ENCODE peak calls at places on chromosomes 11 and 22, in eight cellular contexts. W is A549, R is heart left ventricle, T is tibial nerve, I is fibroblast of mammary gland, F is psoas muscle, Q is cardiac muscle cell, X is body of pancreas. P is an unnamed sample.

GRCh38 chr11:124152770-124153407 is 30.3 kb upstream of the OR10D3 start:
- DNase-seq in Q (no peak), T (no peak), F (no peak), R (no peak), I (no peak), W (no peak), X (no peak), P (no peak)

GRCh38 chr22:30575011-30575671 is 676 bp upstream of the GAL3ST1 start:
- DNase-seq in T (peak), X (peak), W (no peak), R (peak), I (peak), F (no peak), Q (no peak), P (peak)

GRCh38 chr11:117815262-117815803 is 9.2 kb downstream of the FXYD2 start:
- DNase-seq in X (peak), W (no peak), I (no peak), T (peak), R (peak), F (no peak), Q (no peak), P (no peak)

GRCh38 chr22:28711820-28712777 is 29.5 kb downstream of the CHEK2 start:
- DNase-seq in F (no peak), W (peak), Q (no peak), X (no peak), R (no peak), T (peak), I (peak), P (peak)

GRCh38 chr11:11016943-11017342 is 159.1 kb upstream of the ZBED5 start:
- DNase-seq in T (no peak), F (no peak), X (no peak), R (no peak), Q (no peak), W (no peak), I (no peak), P (no peak)

GRCh38 chr11:74566386-74566960 is 25.9 kb upstream of the POLD3 start:
- DNase-seq in Q (no peak), X (peak), R (no peak), I (no peak), W (no peak), F (no peak), T (no peak), P (no peak)

GRCh38 chr22:46653596-46653995 is 33.4 kb downstream of the GRAMD4 start:
- DNase-seq in F (no peak), W (no peak), X (no peak), R (no peak), Q (no peak), I (no peak), T (no peak), P (no peak)

GRCh38 chr11:29534831-29535230 is 482.0 kb downstream of the KCNA4 start:
- DNase-seq in R (no peak), Q (no peak), I (peak), X (no peak), T (no peak), W (no peak), F (no peak), P (peak)

GRCh38 chr11:2517016-2517385 is 72.2 kb downstream of the KCNQ1 start:
- DNase-seq in X (no peak), F (no peak), I (no peak), R (peak), W (no peak), T (no peak), Q (no peak), P (no peak)

DNA sequence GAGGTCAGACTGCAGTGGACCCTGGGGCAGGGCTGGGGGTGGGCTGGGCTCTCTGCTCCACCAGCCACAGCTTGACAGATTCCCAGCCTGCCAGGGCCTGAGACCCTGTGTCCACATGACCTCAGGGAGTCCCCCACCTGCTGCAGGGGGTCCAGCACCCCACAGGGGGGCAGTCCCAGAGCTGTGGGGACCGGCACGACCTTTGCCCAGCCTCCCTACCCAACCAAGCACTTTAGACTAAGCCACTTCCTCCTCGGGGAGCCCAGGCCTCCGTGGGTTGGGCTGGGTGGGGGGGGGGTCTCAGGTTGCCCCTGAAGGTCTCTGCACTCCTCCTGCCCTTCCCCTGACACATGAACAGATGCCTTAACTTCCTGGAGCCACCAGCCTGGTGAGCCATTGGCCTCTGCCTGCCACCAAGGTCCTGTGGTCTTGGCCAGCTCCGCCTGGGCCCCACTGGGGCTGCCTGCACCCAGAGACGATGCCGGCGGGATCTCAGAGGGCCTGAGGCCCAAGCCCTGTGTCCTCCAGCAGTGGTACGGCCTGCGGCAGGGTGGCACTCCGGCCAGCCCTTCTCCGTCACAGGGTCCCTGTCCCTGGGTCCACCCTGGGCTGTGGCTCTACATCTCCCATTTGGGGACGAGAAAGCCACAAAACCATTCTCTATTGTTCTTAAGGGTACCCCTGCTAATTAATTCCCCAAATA is 3.4 kb downstream of the CCDC188 start:
- DNase-seq in T (no peak), R (no peak), X (no peak), I (no peak), Q (no peak), W (no peak), F (no peak), P (no peak)
- TF ChIP-seq CTCF in T (no peak), R (no peak), X (no peak), I (no peak), Q (no peak), W (no peak), F (no peak), P (no peak)

GRCh38 chr11:93020248-93021088 is 51.0 kb downstream of the MTNR1B start:
- DNase-seq in Q (no peak), W (peak), R (no peak), I (peak), F (no peak), T (no peak), X (no peak), P (peak)
- H3K4me3 ChIP-seq in Q (no peak), W (no peak), R (no peak), I (no peak), F (no peak), T (no peak), X (no peak), P (no peak)

GRCh38 chr11:26134481-26135355 is 197.2 kb upstream of the ANO3 start:
- DNase-seq in R (no peak), I (peak), Q (peak), T (no peak), X (no peak), W (no peak), F (no peak), P (peak)
- TF ChIP-seq CTCF in R (peak), I (peak), Q (peak), T (no peak), X (peak), W (no peak), F (peak), P (peak)

GRCh38 chr22:48534395-48534958 is 1293.2 kb downstream of the BRD1 start:
- DNase-seq in I (no peak), X (peak), R (no peak), F (no peak), Q (no peak), T (no peak), W (no peak), P (no peak)

GRCh38 chr22:48536691-48537591 is 1290.7 kb downstream of the BRD1 start:
- DNase-seq in R (no peak), F (peak), Q (no peak), T (peak), W (no peak), I (no peak), X (peak), P (no peak)

GRCh38 chr22:48538291-48538820 is 1289.3 kb downstream of the BRD1 start:
- DNase-seq in W (no peak), T (no peak), R (no peak), Q (no peak), X (no peak), F (no peak), I (no peak), P (no peak)

GRCh38 chr22:48532986-48533385 is 1294.7 kb downstream of the BRD1 start:
- DNase-seq in T (no peak), I (no peak), Q (no peak), X (no peak), F (no peak), R (no peak), W (no peak), P (no peak)

DNA sequence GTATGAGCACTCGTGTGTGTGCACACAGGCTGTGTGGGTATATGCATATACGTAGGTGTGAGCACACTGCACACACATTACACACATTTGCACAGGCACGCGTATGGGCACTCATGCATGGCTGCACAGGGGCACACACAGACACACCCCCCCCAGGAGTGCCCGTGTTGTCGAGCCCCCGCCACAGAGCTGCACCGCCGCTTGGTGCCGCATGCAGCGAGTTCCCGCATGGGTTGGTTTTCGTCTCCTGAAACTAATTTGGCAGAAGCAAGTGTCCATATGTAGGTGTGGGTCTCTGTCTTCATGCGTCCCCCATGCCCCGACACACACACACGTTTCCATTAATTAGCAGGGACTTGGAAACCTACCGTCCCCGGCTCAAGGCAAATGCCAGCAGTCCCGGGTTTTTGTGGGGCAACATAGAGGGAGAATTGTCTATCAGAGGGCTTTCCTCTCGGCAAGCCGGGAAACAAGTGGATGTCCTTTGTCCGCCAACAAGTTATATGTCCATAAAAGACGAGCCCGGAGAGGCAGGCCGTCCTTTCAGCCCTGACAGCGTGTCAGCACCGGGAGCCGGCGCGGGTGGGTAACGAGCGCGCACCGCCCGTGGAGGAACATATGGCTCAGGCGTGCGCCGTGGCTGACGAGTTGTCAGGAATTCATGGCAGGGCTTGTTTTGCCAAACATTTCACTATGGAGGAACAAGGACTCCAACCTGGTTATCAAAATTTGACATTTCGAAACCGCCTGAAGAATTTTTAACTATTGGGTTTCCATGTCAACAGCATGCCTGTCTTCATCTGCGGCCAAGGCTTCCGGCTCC is 1291.6 kb downstream of the BRD1 start:
- DNase-seq in R (no peak), I (no peak), T (no peak), Q (no peak), F (no peak), W (no peak), X (peak), P (no peak)
- H3K4me3 ChIP-seq in R (no peak), I (no peak), T (no peak), Q (no peak), F (peak), W (no peak), X (no peak), P (no peak)

P was measured in fibroblast of the aortic adventitia.